ENCODE peak calls at places on chromosomes 5 and 9, in eight cellular contexts. U is HCT116; A is neuronal stem cell; C is ascending aorta; P is A549; D is upper lobe of left lung; X is mesenchymal stem cell; W is stimulated activated CD4-positive, alpha-beta T cell treated with anti-CD3 and anti-CD28 coated beads, Interleukin-12 subunit alpha, Interleukin-12 subunit beta, amount 100 ng/mL, for 48 hours. B is an unnamed sample.

GRCh38 chr5:129135633-129136032 is 41.1 kb downstream of the ISOC1 start:
- DNase-seq in P (no peak), A (no peak), D (no peak), U (peak), W (no peak), C (no peak), X (no peak), B (no peak)

GRCh38 chr9:4837768-4838546 is 45.2 kb downstream of the RCL1 start:
- DNase-seq in P (no peak), W (no peak), A (no peak), D (no peak), X (peak), U (no peak), C (no peak), B (no peak)

GRCh38 chr9:73869261-73869660 is 627.9 kb upstream of the RORB start:
- DNase-seq in C (no peak), D (no peak), W (no peak), U (no peak), P (no peak), A (no peak), X (peak), B (no peak)

GRCh38 chr5:131394128-131394527 is 130.3 kb downstream of the CDC42SE2 start:
- DNase-seq in W (no peak), D (no peak), X (no peak), A (no peak), P (no peak), C (no peak), U (no peak), B (no peak)

GRCh38 chr5:151195622-151196021 is 28.3 kb downstream of the CCDC69 start:
- DNase-seq in U (no peak), W (no peak), A (no peak), P (no peak), C (no peak), D (no peak), X (no peak), B (no peak)

GRCh38 chr9:120490888-120491595 is 88.9 kb downstream of the CDK5RAP2 start:
- DNase-seq in P (no peak), C (no peak), X (peak), W (no peak), A (no peak), D (no peak), U (no peak), B (no peak)

GRCh38 chr9:16335788-16336580 is 534.5 kb downstream of the BNC2 start:
- DNase-seq in A (no peak), D (no peak), C (peak), P (peak), U (peak), X (peak), W (no peak), B (peak)

GRCh38 chr9:89564257-89564878 is 40.4 kb upstream of the GADD45G start:
- DNase-seq in W (no peak), P (no peak), A (peak), U (peak), C (no peak), D (no peak), X (no peak), B (no peak)

GRCh38 chr5:177378884-177379883 is 5.0 kb upstream of the SLC34A1 start:
- DNase-seq in U (no peak), P (peak), W (no peak), A (no peak), X (peak), D (no peak), C (no peak), B (no peak)

GRCh38 chr9:98821831-98822230 is 14.4 kb downstream of the GALNT12 start:
- DNase-seq in C (no peak), D (no peak), U (no peak), W (no peak), A (no peak), P (no peak), X (no peak), B (no peak)

GRCh38 chr5:9715891-9716335 is 85.8 kb upstream of the TAS2R1 start:
- DNase-seq in W (no peak), C (no peak), D (no peak), U (no peak), P (no peak), X (peak), A (no peak), B (no peak)

GRCh38 chr5:11719888-11720481 is 184.3 kb downstream of the CTNND2 start:
- DNase-seq in U (no peak), D (no peak), C (no peak), X (peak), A (peak), W (no peak), P (no peak), B (no peak)

GRCh38 chr9:113589890-113590289 is 126.4 kb downstream of the RGS3 start:
- DNase-seq in C (no peak), D (no peak), W (no peak), P (no peak), U (no peak), A (no peak), X (peak), B (peak)

GRCh38 chr9:134489621-134490380 is 151.8 kb upstream of the COL5A1 start:
- DNase-seq in W (no peak), U (no peak), A (no peak), P (no peak), C (no peak), D (no peak), X (no peak), B (peak)

GRCh38 chr9:136971746-136972145 is 5.6 kb upstream of the PTGDS start:
- DNase-seq in W (no peak), P (no peak), U (no peak), X (no peak), A (no peak), D (peak), C (no peak), B (no peak)

GRCh38 chr5:135041726-135042125 is 7.7 kb upstream of the PITX1 start:
- DNase-seq in A (no peak), C (no peak), U (no peak), P (no peak), D (no peak), X (no peak), W (no peak), B (no peak)

GRCh38 chr9:3014164-3014563 is 170.3 kb upstream of the PUM3 start:
- DNase-seq in C (no peak), X (no peak), A (no peak), P (no peak), D (no peak), W (no peak), U (no peak), B (no peak)

GRCh38 chr5:63916786-63917185 is 45.5 kb downstream of the HTR1A start:
- DNase-seq in A (no peak), U (no peak), P (no peak), W (no peak), X (no peak), D (no peak), C (no peak), B (no peak)

GRCh38 chr5:148011407-148012124 is 52.2 kb upstream of the SPINK5 start:
- DNase-seq in U (peak), P (no peak), W (no peak), X (peak), D (no peak), A (no peak), C (no peak), B (no peak)

GRCh38 chr5:33282157-33282556 is 158.6 kb upstream of the TARS1 start:
- DNase-seq in A (no peak), U (no peak), W (no peak), D (no peak), C (no peak), X (no peak), P (no peak), B (no peak)

GRCh38 chr5:177232358-177232757 is 71.2 kb downstream of the RAB24 start:
- DNase-seq in W (no peak), A (no peak), X (peak), U (no peak), P (no peak), C (no peak), D (no peak), B (no peak)

GRCh38 chr5:134570886-134571285 is 45.4 kb downstream of the JADE2 start:
- DNase-seq in P (no peak), A (no peak), W (no peak), D (no peak), U (no peak), X (no peak), C (no peak), B (no peak)

GRCh38 chr9:116572095-116572748 is 114.9 kb upstream of the TRIM32 start:
- DNase-seq in D (peak), W (peak), C (no peak), X (peak), P (peak), U (peak), A (peak), B (peak)

GRCh38 chr5:167634432-167634831 is 657.0 kb upstream of the WWC1 start:
- DNase-seq in W (no peak), D (no peak), A (no peak), P (no peak), C (no peak), X (peak), U (no peak), B (no peak)

GRCh38 chr5:113510836-113511451 is 2.5 kb upstream of the YTHDC2 start:
- DNase-seq in A (no peak), X (peak), D (no peak), P (no peak), C (no peak), W (no peak), U (peak), B (no peak)

GRCh38 chr9:131449276-131449675 is 53.4 kb upstream of the POMT1 start:
- DNase-seq in C (no peak), D (no peak), W (no peak), A (no peak), X (no peak), U (no peak), P (no peak), B (no peak)

B was measured in sigmoid colon.